ENCODE peak calls at places on chromosomes 3 and 15, in eight cellular contexts. G is GM12865; Z is brain microvascular endothelial cell; L is midbrain; V is activated CD8-positive, alpha-beta memory T cell treated with anti-CD3 and anti-CD28 coated beads, Interleukin-2, amount 10 ng/mL, durations not matched to agents 7 days and 5 days; F is activated CD4-positive, alpha-beta T cell treated with anti-CD3 and anti-CD28 coated beads, Interleukin-2, amount 50 U/mL, for 24 hours; C is CD4-positive, alpha-beta T cell; A is NCI-H1092 treated with DMSO at 0.1 percent for 48 hours. S is an unnamed sample.

GRCh38 chr3:4584537-4585249 is 91.5 kb downstream of the ITPR1 start:
- DNase-seq in G (peak), Z (peak), L (no peak), V (peak), F (peak), C (no peak), A (no peak), S (no peak)

GRCh38 chr3:188061133-188061532 is 92.8 kb upstream of the LPP start:
- DNase-seq in G (peak), Z (peak), L (no peak), V (peak), F (peak), C (peak), A (no peak), S (peak)

GRCh38 chr3:188554404-188554803 is 400.4 kb downstream of the LPP start:
- DNase-seq in G (no peak), Z (peak), L (no peak), V (no peak), F (no peak), C (no peak), A (no peak), S (no peak)

GRCh38 chr3:13013151-13013561 is 60.1 kb downstream of the IQSEC1 start:
- DNase-seq in G (peak), Z (no peak), L (no peak), V (no peak), F (no peak), C (no peak), A (no peak), S (no peak)

GRCh38 chr15:25250011-25250596 is 188.7 kb downstream of the UBE3A start:
- DNase-seq in G (no peak), Z (no peak), L (no peak), V (no peak), F (no peak), C (no peak), A (no peak), S (no peak)

GRCh38 chr3:45878124-45878523 is 8.2 kb upstream of the CCR9 start:
- DNase-seq in G (peak), Z (no peak), L (no peak), V (no peak), F (no peak), C (no peak), A (no peak), S (no peak)

GRCh38 chr3:102699104-102699818 is 264.4 kb downstream of the ZPLD1 start:
- DNase-seq in G (no peak), Z (no peak), L (no peak), V (no peak), F (no peak), C (no peak), A (no peak), S (no peak)

GRCh38 chr3:194487289-194488006 is 646 bp upstream of the ATP13A3 start:
- DNase-seq in G (peak), Z (no peak), L (no peak), V (peak), F (no peak), C (peak), A (peak), S (peak)

GRCh38 chr15:98483575-98484130 is 164.7 kb upstream of the IGF1R start:
- DNase-seq in G (no peak), Z (no peak), L (no peak), V (no peak), F (no peak), C (no peak), A (no peak), S (no peak)

GRCh38 chr3:10635446-10636076 is 130.2 kb upstream of the ATP2B2 start:
- DNase-seq in G (no peak), Z (no peak), L (no peak), V (no peak), F (no peak), C (no peak), A (no peak), S (no peak)

GRCh38 chr3:171871392-171872274 is 28.5 kb downstream of the TMEM212 start:
- DNase-seq in G (no peak), Z (no peak), L (no peak), V (no peak), F (no peak), C (no peak), A (no peak), S (no peak)

GRCh38 chr15:62848631-62849050 is 193.9 kb upstream of the TPM1 start:
- DNase-seq in G (no peak), Z (no peak), L (no peak), V (no peak), F (no peak), C (no peak), A (no peak), S (peak)

GRCh38 chr3:43919067-43919466 is 228.3 kb downstream of the ABHD5 start:
- DNase-seq in G (no peak), Z (no peak), L (no peak), V (no peak), F (no peak), C (no peak), A (no peak), S (no peak)

GRCh38 chr15:63970723-63971426 is 75.4 kb downstream of the DAPK2 start:
- DNase-seq in G (peak), Z (no peak), L (no peak), V (peak), F (no peak), C (no peak), A (no peak), S (no peak)

GRCh38 chr3:124780356-124780755 is 50.1 kb downstream of the UMPS start:
- DNase-seq in G (no peak), Z (peak), L (no peak), V (no peak), F (no peak), C (no peak), A (no peak), S (peak)

GRCh38 chr15:49916998-49917397 is 202.0 kb downstream of the ATP8B4 start:
- DNase-seq in G (no peak), Z (no peak), L (no peak), V (no peak), F (no peak), C (no peak), A (no peak), S (no peak)

GRCh38 chr15:100350434-100351226 is 8.9 kb upstream of the ADAMTS17 start:
- DNase-seq in G (no peak), Z (peak), L (no peak), V (no peak), F (no peak), C (no peak), A (peak), S (peak)

GRCh38 chr15:74913041-74913440 is 6.4 kb upstream of the FAM219B start:
- DNase-seq in G (no peak), Z (no peak), L (no peak), V (no peak), F (no peak), C (no peak), A (no peak), S (no peak)

GRCh38 chr3:160225181-160226025 is at the start of gene C3orf80:
- DNase-seq in G (peak), Z (no peak), L (peak), V (peak), F (no peak), C (peak), A (peak), S (peak)

GRCh38 chr3:65339160-65339559 is 651.4 kb upstream of the ADAMTS9 start:
- DNase-seq in G (no peak), Z (no peak), L (no peak), V (no peak), F (no peak), C (no peak), A (no peak), S (no peak)

GRCh38 chr3:126284258-126284904 is 72.8 kb downstream of the KLF15 start:
- DNase-seq in G (no peak), Z (no peak), L (no peak), V (no peak), F (no peak), C (no peak), A (no peak), S (peak)

GRCh38 chr15:67251318-67251717 is 3.1 kb downstream of the AAGAB start:
- DNase-seq in G (no peak), Z (no peak), L (no peak), V (no peak), F (no peak), C (no peak), A (no peak), S (no peak)